ENCODE peak calls at places on chromosomes 6 and 20, in five cellular contexts. Y is HCT116, R is uterus, O is sigmoid colon, E is vagina. V is an unnamed sample.
A peak's percentile ranks its signal among the peaks of the same experiment; 100 is the strongest.

GRCh38 chr20:62646851-62647520 is 4.7 kb downstream of the SLCO4A1 start:
- DNase-seq in E (no peak), O (no peak), R (no peak), Y (no peak), V (no peak)

GRCh38 chr6:170099387-170099786 is 191.5 kb downstream of the DLL1 start:
- DNase-seq in E (peak; percentile 56), Y (no peak), O (peak; percentile 38), R (no peak), V (peak; percentile 35)

GRCh38 chr6:135298455-135298854 is 117.3 kb downstream of the MYB start:
- DNase-seq in O (no peak), R (no peak), E (no peak), Y (no peak), V (no peak)

GRCh38 chr6:6972456-6972855 is 135.3 kb upstream of the RREB1 start:
- DNase-seq in R (no peak), O (no peak), Y (no peak), E (no peak), V (no peak)

GRCh38 chr20:3766832-3767433 is 620 bp downstream of the ADISSP start:
- DNase-seq in R (no peak), E (no peak), Y (no peak), O (peak; percentile 68), V (no peak)

GRCh38 chr6:87730310-87730709 is 28.3 kb upstream of the AKIRIN2 start:
- DNase-seq in O (peak; percentile 75), E (no peak), Y (no peak), R (no peak), V (peak; percentile 57)

GRCh38 chr6:25830461-25830860 is 1.4 kb downstream of the SLC17A1 start:
- DNase-seq in O (no peak), R (no peak), Y (no peak), E (no peak), V (no peak)

GRCh38 chr6:39433630-39434029 is 111.1 kb upstream of the KCNK16 start:
- DNase-seq in Y (no peak), E (peak; percentile 40), R (no peak), O (no peak), V (no peak)

GRCh38 chr20:8678098-8678776 is 390.6 kb upstream of the PLCB4 start:
- DNase-seq in E (no peak), R (no peak), O (no peak), Y (no peak), V (no peak)

GRCh38 chr6:167797871-167798265 is 28.8 kb upstream of the AFDN start:
- DNase-seq in R (no peak), O (no peak), Y (no peak), E (no peak), V (no peak)

GRCh38 chr20:10513931-10514575 is 78.9 kb downstream of the SLX4IP start:
- DNase-seq in E (no peak), R (no peak), Y (no peak), O (no peak), V (no peak)

GRCh38 chr6:142184332-142184731 is 37.3 kb downstream of the VTA1 start:
- DNase-seq in E (no peak), Y (no peak), R (no peak), O (no peak), V (no peak)

GRCh38 chr20:15643713-15644112 is 929.5 kb downstream of the KIF16B start:
- DNase-seq in O (no peak), Y (no peak), R (no peak), E (no peak), V (no peak)

GRCh38 chr6:111480988-111481830 is 1.8 kb downstream of the REV3L start:
- DNase-seq in O (no peak), Y (no peak), E (no peak), R (no peak), V (no peak)

GRCh38 chr6:144036064-144036873 is 28.2 kb upstream of the PLAGL1 start:
- DNase-seq in R (no peak), O (no peak), E (no peak), Y (no peak), V (peak; percentile 60)

GRCh38 chr20:14235355-14235754 is 102.1 kb downstream of the FLRT3 start:
- DNase-seq in Y (no peak), R (no peak), O (no peak), E (no peak), V (no peak)

GRCh38 chr6:39936857-39937256 is 2.6 kb upstream of the MOCS1 start:
- DNase-seq in E (no peak), O (no peak), Y (no peak), R (no peak), V (no peak)

GRCh38 chr20:56440346-56441007 is 27.9 kb upstream of the RTF2 start:
- DNase-seq in Y (no peak), E (no peak), R (no peak), O (peak; percentile 22), V (no peak)

GRCh38 chr6:161434921-161435411 is 161.1 kb upstream of the AGPAT4 start:
- DNase-seq in E (no peak), Y (no peak), R (no peak), O (no peak), V (no peak)

GRCh38 chr6:1607557-1608221 is 2.0 kb upstream of the FOXC1 start:
- DNase-seq in E (no peak), Y (no peak), O (peak; percentile 66), R (no peak), V (no peak)

GRCh38 chr6:139829557-139829956 is 455.1 kb upstream of the CITED2 start:
- DNase-seq in O (no peak), R (no peak), Y (no peak), E (no peak), V (no peak)

GRCh38 chr6:46170357-46171289 is at the start of gene ENPP5:
- DNase-seq in E (no peak), R (peak; percentile 43), O (peak; percentile 72), Y (peak; percentile 87), V (peak; percentile 96)

DNA sequence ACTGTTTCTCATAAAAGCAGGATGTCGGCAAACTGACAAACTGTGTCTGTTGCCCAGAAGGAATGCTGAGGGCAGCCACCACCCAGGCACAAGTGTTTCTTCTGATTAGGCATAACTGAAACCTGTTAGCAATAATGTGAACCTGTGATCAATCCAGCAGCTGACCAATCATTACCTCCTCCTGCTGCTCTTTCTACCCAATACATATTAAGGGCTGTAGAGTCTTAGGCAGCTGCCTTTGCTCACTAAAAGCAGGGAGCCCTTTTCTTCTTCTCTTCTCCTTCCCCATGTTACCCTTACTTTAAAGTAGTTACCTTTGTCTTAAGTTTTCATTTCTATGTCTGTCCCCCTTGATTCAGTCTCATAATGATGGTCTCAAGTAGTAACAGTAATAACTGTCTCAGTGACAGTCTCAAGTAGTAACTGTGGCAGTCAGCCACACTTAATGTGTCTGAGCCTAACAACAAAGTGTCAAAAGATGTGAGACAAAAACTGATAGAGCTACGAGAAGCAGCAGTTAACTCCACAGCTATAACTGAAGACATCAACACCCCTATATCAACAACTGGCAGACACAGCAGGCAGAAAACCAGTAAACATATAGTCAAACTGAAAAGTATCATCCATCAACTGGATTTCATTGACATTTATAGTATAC is 37.0 kb downstream of the RANBP9 start:
- DNase-seq in E (no peak), O (no peak), R (no peak), Y (no peak), V (no peak)
- TF ChIP-seq POLR2A in E (no peak), O (no peak), R (no peak), Y (no peak), V (no peak)

GRCh38 chr6:11747021-11747420 is 31.6 kb downstream of the ADTRP start:
- DNase-seq in Y (no peak), O (no peak), R (no peak), E (no peak), V (no peak)

GRCh38 chr6:11744753-11745152 is 33.9 kb downstream of the ADTRP start:
- DNase-seq in Y (no peak), O (peak; percentile 92), E (no peak), R (peak; percentile 67), V (no peak)

GRCh38 chr6:11752350-11752749 is 26.3 kb downstream of the ADTRP start:
- DNase-seq in R (no peak), E (no peak), Y (no peak), O (no peak), V (no peak)

GRCh38 chr6:11750682-11751081 is 27.9 kb downstream of the ADTRP start:
- DNase-seq in Y (no peak), R (no peak), O (no peak), E (no peak), V (no peak)

GRCh38 chr6:11748591-11748990 is 30.0 kb downstream of the ADTRP start:
- DNase-seq in R (no peak), Y (no peak), E (no peak), O (no peak), V (no peak)
- TF ChIP-seq CTCF in R (no peak), Y (peak; percentile 22), E (no peak), O (no peak), V (peak; percentile 15)

GRCh38 chr20:32763202-32763999 is 1.2 kb downstream of the DNMT3B start:
- DNase-seq in E (no peak), O (no peak), R (no peak), Y (no peak), V (peak; percentile 84)

GRCh38 chr20:32761831-32762753 is at the start of gene DNMT3B:
- DNase-seq in O (peak; percentile 83), Y (peak; percentile 41), E (no peak), R (peak; percentile 78), V (peak; percentile 81)

GRCh38 chr20:32764000-32764960 is 2.1 kb downstream of the DNMT3B start:
- DNase-seq in R (no peak), O (no peak), E (no peak), Y (no peak), V (no peak)

GRCh38 chr20:32762754-32763201 is 593 bp downstream of the DNMT3B start:
- DNase-seq in E (no peak), Y (no peak), R (no peak), O (no peak), V (no peak)

DNA sequence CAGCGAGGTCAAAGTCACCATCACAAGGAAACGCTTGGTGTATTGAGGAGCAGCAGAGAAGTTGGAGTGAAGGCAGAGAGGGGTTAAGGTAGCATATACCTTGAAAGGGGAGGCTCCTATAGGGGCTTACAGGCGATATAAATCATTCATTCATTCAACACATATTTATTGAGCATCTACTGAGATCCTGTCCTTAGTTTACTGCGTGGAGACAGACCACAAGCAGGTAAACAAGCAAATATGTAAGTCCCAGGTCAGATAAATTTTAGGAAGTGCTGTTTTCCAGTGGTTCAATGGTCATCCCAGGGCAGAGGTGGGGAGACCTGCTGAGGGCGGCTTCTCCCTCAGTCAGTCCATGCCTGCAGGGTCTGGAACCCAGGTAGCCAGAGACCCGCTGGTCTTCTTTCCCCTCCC is 761 bp upstream of the DNMT3B start:
- DNase-seq in Y (no peak), R (no peak), O (no peak), E (no peak), V (no peak)
- H3K27ac ChIP-seq in Y (peak overlapping the region; percentile 58), R (no peak overlapping the region), O (no peak overlapping the region), E (no peak overlapping the region), V (no peak overlapping the region)

DNA sequence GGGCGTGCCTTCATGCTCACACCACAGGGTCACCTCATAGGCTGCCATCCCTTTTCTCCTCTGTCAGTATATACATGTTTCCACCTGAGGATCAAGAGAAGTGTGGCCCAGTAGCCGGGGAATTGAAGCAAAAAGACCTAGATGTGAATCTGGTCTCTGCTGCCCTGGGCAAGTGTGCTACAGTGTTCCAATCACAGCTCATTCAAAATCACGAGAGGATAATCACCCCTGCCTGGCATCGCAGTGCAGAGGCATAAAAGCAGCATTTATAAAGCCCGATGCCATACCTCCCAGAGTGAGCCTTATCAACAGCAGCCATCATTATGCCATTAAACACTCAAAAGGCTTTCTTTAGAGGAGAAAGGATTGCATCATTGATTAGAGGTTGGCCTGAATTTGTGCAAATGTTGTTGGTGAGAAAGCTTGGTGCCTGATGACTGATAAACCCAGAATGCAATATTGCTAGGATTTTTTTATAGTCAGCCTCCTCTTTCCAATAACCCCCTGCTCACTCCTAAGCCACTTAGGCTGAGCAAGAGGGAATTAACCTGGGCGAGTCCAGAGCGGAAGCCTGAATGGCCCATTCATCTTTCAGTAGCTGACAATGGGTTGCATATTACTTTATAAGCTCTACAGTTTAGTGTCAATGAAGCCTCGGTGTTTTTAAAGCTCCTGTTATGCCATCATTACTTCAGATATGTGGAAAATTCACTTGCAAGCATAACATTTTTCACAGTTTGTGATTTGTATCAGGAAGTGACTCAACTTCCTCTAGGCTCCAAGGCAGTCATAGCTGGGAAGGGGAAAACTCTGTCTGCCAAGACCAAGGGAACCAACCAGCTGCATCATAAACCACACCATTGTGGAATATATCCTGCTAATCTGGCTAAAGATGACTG is 92.5 kb upstream of the NXT1 start:
- DNase-seq in O (no peak), Y (no peak), E (peak; percentile 72), R (no peak), V (no peak)
- TF ChIP-seq POLR2A in O (no peak), Y (no peak), E (no peak), R (no peak), V (no peak)

V was measured in upper lobe of left lung.